ENCODE peak calls at places on chromosomes 2 and 18, in five cellular contexts. A, C, J, S and I are unnamed samples.

GRCh38 chr2:219681301-219682290 is 54.2 kb downstream of the SLC4A3 start:
- DNase-seq in A (no peak), C (peak), J (no peak), S (no peak), I (no peak)

GRCh38 chr2:172050506-172051125 is 34.7 kb upstream of the DLX1 start:
- DNase-seq in A (no peak), C (no peak), J (no peak), S (no peak), I (no peak)

GRCh38 chr18:22171839-22172582 is 2.6 kb downstream of the GATA6 start:
- DNase-seq in A (peak), C (no peak), J (no peak), S (no peak), I (peak)

GRCh38 chr2:153311432-153311831 is 167.1 kb downstream of the RPRM start:
- DNase-seq in A (no peak), C (no peak), J (no peak), S (no peak), I (no peak)

GRCh38 chr2:234147335-234147861 is 96.9 kb downstream of the SPP2 start:
- DNase-seq in A (no peak), C (no peak), J (no peak), S (no peak), I (no peak)

GRCh38 chr2:80247339-80247738 is 57.2 kb downstream of the LRRTM1 start:
- DNase-seq in A (no peak), C (no peak), J (no peak), S (no peak), I (no peak)

GRCh38 chr2:28252308-28252707 is 140.3 kb upstream of the FOSL2 start:
- DNase-seq in A (no peak), C (no peak), J (no peak), S (no peak), I (no peak)

GRCh38 chr2:189300917-189301316 is 121.4 kb upstream of the COL5A2 start:
- DNase-seq in A (no peak), C (no peak), J (no peak), S (no peak), I (no peak)

GRCh38 chr2:219644801-219645480 is 17.5 kb downstream of the SLC4A3 start:
- DNase-seq in A (no peak), C (no peak), J (no peak), S (no peak), I (peak)

GRCh38 chr18:22964722-22965121 is 31.6 kb downstream of the RBBP8 start:
- DNase-seq in A (no peak), C (no peak), J (no peak), S (no peak), I (no peak)

GRCh38 chr2:199144036-199144435 is 313.7 kb downstream of the SATB2 start:
- DNase-seq in A (no peak), C (no peak), J (no peak), S (no peak), I (no peak)

GRCh38 chr2:224442092-224442999 is 40.4 kb upstream of the FAM124B start:
- DNase-seq in A (no peak), C (no peak), J (no peak), S (no peak), I (peak)

GRCh38 chr2:136703214-136703613 is 62.1 kb upstream of the THSD7B start:
- DNase-seq in A (no peak), C (no peak), J (no peak), S (no peak), I (no peak)

GRCh38 chr2:174778479-174778962 is 14.2 kb upstream of the CHRNA1 start:
- DNase-seq in A (no peak), C (peak), J (no peak), S (no peak), I (peak)

GRCh38 chr2:27776097-27776496 is 4.6 kb downstream of the MRPL33 start:
- DNase-seq in A (peak), C (peak), J (peak), S (no peak), I (no peak)

GRCh38 chr2:24611626-24612025 is 120.6 kb downstream of the NCOA1 start:
- DNase-seq in A (no peak), C (no peak), J (no peak), S (no peak), I (no peak)

GRCh38 chr2:121947681-121948080 is 192.2 kb downstream of the TSN start:
- DNase-seq in A (no peak), C (no peak), J (no peak), S (no peak), I (no peak)

GRCh38 chr18:8844721-8845148 is 139.4 kb downstream of the MTCL1 start:
- DNase-seq in A (no peak), C (peak), J (no peak), S (no peak), I (no peak)

GRCh38 chr2:106108351-106108750 is 85.8 kb downstream of the UXS1 start:
- DNase-seq in A (no peak), C (peak), J (no peak), S (no peak), I (no peak)

GRCh38 chr2:24434576-24434975 is 56.5 kb upstream of the NCOA1 start:
- DNase-seq in A (no peak), C (no peak), J (no peak), S (no peak), I (no peak)

GRCh38 chr2:127096280-127096679 is 10.7 kb downstream of the BIN1 start:
- DNase-seq in A (no peak), C (no peak), J (no peak), S (no peak), I (peak)

GRCh38 chr2:127093648-127094210 is 13.2 kb downstream of the BIN1 start:
- DNase-seq in A (no peak), C (no peak), J (no peak), S (no peak), I (peak)

GRCh38 chr2:127095784-127096183 is 11.2 kb downstream of the BIN1 start:
- DNase-seq in A (no peak), C (no peak), J (no peak), S (no peak), I (peak)

GRCh38 chr2:127094509-127095366 is 12.2 kb downstream of the BIN1 start:
- DNase-seq in A (no peak), C (peak), J (no peak), S (peak), I (peak)

GRCh38 chr2:127095367-127095641 is 11.7 kb downstream of the BIN1 start:
- DNase-seq in A (no peak), C (no peak), J (no peak), S (no peak), I (peak)
- H3K27ac ChIP-seq in A (peak), C (peak), J (peak), S (peak), I (no peak)

GRCh38 chr18:65938592-65939372 is 188.0 kb downstream of the CDH7 start:
- DNase-seq in A (no peak), C (no peak), J (no peak), S (no peak), I (no peak)
- TF ChIP-seq CTCF in A (no peak), C (no peak), J (peak), S (no peak), I (peak)

DNA sequence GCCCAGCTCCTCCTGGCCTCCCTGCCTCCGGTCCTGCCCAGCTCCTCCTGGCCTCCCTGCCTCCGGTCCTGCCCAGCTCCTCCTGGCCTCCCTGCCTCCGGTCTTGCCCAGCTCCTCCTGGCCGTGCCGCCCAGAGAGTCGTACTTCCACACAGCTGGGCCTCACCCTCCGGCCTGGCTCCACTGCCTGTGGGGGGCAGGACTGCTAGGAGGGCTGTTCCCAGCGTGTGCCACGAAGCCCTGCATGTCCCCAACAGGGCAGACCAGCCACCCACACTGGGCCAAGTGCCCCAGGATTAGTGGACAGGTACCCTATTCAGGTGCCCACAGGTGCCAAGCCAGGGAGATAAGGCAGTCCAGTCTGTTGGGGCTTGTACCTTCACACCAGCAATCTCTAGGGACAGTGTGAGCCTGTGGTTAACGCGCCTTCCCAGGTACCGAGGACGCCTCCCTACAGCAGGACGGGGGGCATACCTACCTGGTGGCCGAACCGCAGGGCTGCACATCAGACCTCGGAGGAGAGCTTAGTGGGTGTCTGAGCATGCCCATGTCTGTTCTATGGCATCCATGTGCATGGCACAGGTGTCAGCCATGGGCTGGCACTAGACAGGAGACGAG is 5.3 kb downstream of the GPC1 start:
- DNase-seq in A (no peak), C (no peak), J (no peak), S (no peak), I (peak)
- H3K27ac ChIP-seq in A (no peak), C (no peak), J (peak), S (no peak), I (no peak)

GRCh38 chr2:81895620-81896245 is 1591.2 kb upstream of the LRRTM1 start:
- DNase-seq in A (no peak), C (no peak), J (no peak), S (no peak), I (no peak)

GRCh38 chr2:81903534-81903933 is 1599.0 kb upstream of the LRRTM1 start:
- DNase-seq in A (no peak), C (no peak), J (no peak), S (no peak), I (no peak)

DNA sequence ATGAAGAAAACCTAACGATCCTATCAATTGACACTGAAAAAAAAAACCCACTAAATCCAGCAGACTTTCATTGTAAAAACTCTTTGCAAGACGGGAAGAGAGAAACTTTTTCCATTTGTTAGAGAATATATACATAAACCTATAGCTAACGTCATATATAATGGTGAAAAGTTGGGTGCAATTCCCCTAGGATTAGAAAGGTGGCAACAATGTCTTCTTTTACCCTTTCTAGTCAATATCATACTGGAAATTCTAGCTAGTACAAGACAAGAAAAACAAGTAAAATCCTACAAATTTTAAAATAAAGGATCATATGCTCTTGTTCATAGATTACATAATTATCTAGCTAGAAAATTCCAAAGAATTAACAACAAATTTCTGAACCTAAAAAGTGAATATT is 1596.5 kb upstream of the LRRTM1 start:
- DNase-seq in A (no peak), C (no peak), J (no peak), S (no peak), I (no peak)
- TF ChIP-seq CTCF in A (no peak), C (no peak), J (peak), S (peak), I (no peak)

GRCh38 chr2:160156665-160157064 is 43.4 kb downstream of the ITGB6 start:
- DNase-seq in A (no peak), C (peak), J (no peak), S (no peak), I (no peak)
- H3K27ac ChIP-seq in A (no peak), C (no peak), J (peak), S (no peak), I (no peak)

DNA sequence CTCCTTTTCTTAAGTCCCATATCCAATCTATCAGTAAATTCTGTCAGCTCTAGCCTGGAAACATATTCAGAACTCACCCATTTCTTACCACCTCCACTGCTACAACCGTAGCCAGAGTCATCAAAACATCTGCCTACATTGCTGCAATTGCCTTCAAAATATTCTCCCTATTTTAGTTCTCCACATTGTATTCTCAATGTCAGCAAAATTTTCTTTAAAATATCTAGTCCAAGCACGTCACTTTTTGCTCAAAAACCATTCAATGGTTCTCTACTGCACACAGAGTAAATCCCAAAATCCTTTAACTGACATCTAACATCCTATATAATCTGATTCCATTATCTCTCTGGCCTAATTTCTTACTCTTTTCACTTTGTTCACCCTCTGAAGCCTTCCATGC is 68.5 kb upstream of the ERBB4 start:
- DNase-seq in A (no peak), C (no peak), J (no peak), S (no peak), I (no peak)
- TF ChIP-seq CTCF in A (no peak), C (no peak), J (no peak), S (no peak), I (no peak)

DNA sequence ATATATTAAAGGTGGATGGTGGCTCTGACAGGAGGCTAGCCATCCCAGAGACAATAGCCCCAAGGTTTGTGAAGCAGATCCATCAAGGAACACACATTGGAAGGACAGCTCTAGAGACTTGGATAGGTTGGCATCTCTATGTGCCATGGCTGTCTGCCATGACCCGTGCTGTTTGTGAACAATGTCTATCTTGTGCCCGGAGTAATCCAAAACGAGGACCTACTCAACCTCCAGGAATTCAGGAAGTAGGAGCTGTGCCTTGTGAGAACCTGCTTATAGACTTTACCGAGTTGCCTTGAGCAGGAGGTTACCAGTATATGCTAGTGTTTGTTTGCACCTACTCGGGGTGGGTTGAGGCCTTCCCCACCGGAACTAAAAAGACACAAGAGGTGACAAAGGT is 43.1 kb upstream of the SELENOI start:
- DNase-seq in A (no peak), C (no peak), J (no peak), S (peak), I (no peak)
- H3K27ac ChIP-seq in A (no peak), C (no peak), J (no peak), S (no peak), I (no peak)